ENCODE peak calls at places on chromosomes 5 and 9, in nine cellular contexts. One of them, this sample, is unnamed.

GRCh38 chr5:179380211-179381035 is 35.2 kb upstream of the ADAMTS2 start:
- DNase-seq in NCI-H460: no peak
- DNase-seq in RWPE1: no peak
- DNase-seq in GM20000: no peak
- DNase-seq in heart left ventricle: no peak
- DNase-seq in NCI-H2081 treated with DMSO at 0.1 percent for 48 hours: no peak
- DNase-seq in Daoy: no peak
- DNase-seq in COLO829: no peak
- DNase-seq in head of caudate nucleus: no peak
- DNase-seq in this sample: no peak

GRCh38 chr9:27487927-27488326 is 36.2 kb upstream of the IFNK start:
- DNase-seq in heart left ventricle: no peak
- DNase-seq in NCI-H2081 treated with DMSO at 0.1 percent for 48 hours: no peak
- DNase-seq in Daoy: no peak
- DNase-seq in COLO829: no peak
- DNase-seq in RWPE1: no peak
- DNase-seq in head of caudate nucleus: no peak
- DNase-seq in GM20000: no peak
- DNase-seq in NCI-H460: no peak
- DNase-seq in this sample: no peak

GRCh38 chr5:7850533-7851239 is at the start of gene CFAP90:
- DNase-seq in COLO829: no peak
- DNase-seq in head of caudate nucleus: peak; percentile 61
- DNase-seq in NCI-H2081 treated with DMSO at 0.1 percent for 48 hours: no peak
- DNase-seq in Daoy: peak; percentile 50
- DNase-seq in NCI-H460: peak; percentile 16
- DNase-seq in GM20000: peak; percentile 38
- DNase-seq in heart left ventricle: peak; percentile 42
- DNase-seq in RWPE1: no peak
- DNase-seq in this sample: peak; percentile 40

GRCh38 chr5:28430565-28431178 is 1392.3 kb upstream of the CDH9 start:
- DNase-seq in NCI-H2081 treated with DMSO at 0.1 percent for 48 hours: no peak
- DNase-seq in Daoy: no peak
- DNase-seq in COLO829: no peak
- DNase-seq in GM20000: no peak
- DNase-seq in head of caudate nucleus: no peak
- DNase-seq in RWPE1: no peak
- DNase-seq in heart left ventricle: no peak
- DNase-seq in NCI-H460: no peak
- DNase-seq in this sample: no peak

GRCh38 chr5:155471027-155471426 is 457.5 kb downstream of the KIF4B start:
- DNase-seq in heart left ventricle: no peak
- DNase-seq in RWPE1: no peak
- DNase-seq in head of caudate nucleus: no peak
- DNase-seq in COLO829: no peak
- DNase-seq in GM20000: no peak
- DNase-seq in NCI-H460: no peak
- DNase-seq in NCI-H2081 treated with DMSO at 0.1 percent for 48 hours: peak; percentile 36
- DNase-seq in Daoy: no peak
- DNase-seq in this sample: no peak

GRCh38 chr5:111461261-111461671 is 51.1 kb downstream of the STARD4 start:
- DNase-seq in heart left ventricle: no peak
- DNase-seq in GM20000: no peak
- DNase-seq in Daoy: peak; percentile 32
- DNase-seq in NCI-H2081 treated with DMSO at 0.1 percent for 48 hours: no peak
- DNase-seq in NCI-H460: peak; percentile 26
- DNase-seq in head of caudate nucleus: peak; percentile 66
- DNase-seq in COLO829: no peak
- DNase-seq in RWPE1: peak; percentile 62
- DNase-seq in this sample: no peak

GRCh38 chr9:18393340-18394130 is 80.4 kb upstream of the ADAMTSL1 start:
- DNase-seq in GM20000: no peak
- DNase-seq in NCI-H2081 treated with DMSO at 0.1 percent for 48 hours: peak; percentile 99
- DNase-seq in COLO829: peak; percentile 73
- DNase-seq in RWPE1: peak; percentile 82
- DNase-seq in heart left ventricle: peak; percentile 23
- DNase-seq in Daoy: peak; percentile 82
- DNase-seq in head of caudate nucleus: no peak
- DNase-seq in NCI-H460: peak; percentile 72
- DNase-seq in this sample: peak; percentile 56

GRCh38 chr5:132979367-132979935 is 16.0 kb upstream of the AFF4 start:
- DNase-seq in heart left ventricle: no peak
- DNase-seq in NCI-H460: no peak
- DNase-seq in COLO829: no peak
- DNase-seq in GM20000: no peak
- DNase-seq in RWPE1: peak; percentile 63
- DNase-seq in Daoy: peak; percentile 26
- DNase-seq in NCI-H2081 treated with DMSO at 0.1 percent for 48 hours: no peak
- DNase-seq in head of caudate nucleus: no peak
- DNase-seq in this sample: no peak

GRCh38 chr5:179008667-179009066 is 13.5 kb upstream of the GRM6 start:
- DNase-seq in COLO829: no peak
- DNase-seq in NCI-H2081 treated with DMSO at 0.1 percent for 48 hours: no peak
- DNase-seq in Daoy: no peak
- DNase-seq in head of caudate nucleus: no peak
- DNase-seq in RWPE1: no peak
- DNase-seq in heart left ventricle: no peak
- DNase-seq in NCI-H460: no peak
- DNase-seq in GM20000: no peak
- DNase-seq in this sample: no peak

GRCh38 chr5:107118184-107118902 is 552.4 kb downstream of the EFNA5 start:
- DNase-seq in RWPE1: no peak
- DNase-seq in Daoy: no peak
- DNase-seq in NCI-H2081 treated with DMSO at 0.1 percent for 48 hours: no peak
- DNase-seq in head of caudate nucleus: no peak
- DNase-seq in GM20000: no peak
- DNase-seq in heart left ventricle: no peak
- DNase-seq in COLO829: no peak
- DNase-seq in NCI-H460: no peak
- DNase-seq in this sample: no peak

GRCh38 chr5:146173597-146173996 is 8.9 kb downstream of the LARS1 start:
- DNase-seq in RWPE1: no peak
- DNase-seq in NCI-H2081 treated with DMSO at 0.1 percent for 48 hours: no peak
- DNase-seq in COLO829: no peak
- DNase-seq in heart left ventricle: no peak
- DNase-seq in NCI-H460: no peak
- DNase-seq in Daoy: no peak
- DNase-seq in GM20000: peak; percentile 44
- DNase-seq in head of caudate nucleus: no peak
- DNase-seq in this sample: no peak

GRCh38 chr5:154723740-154724505 is 31.3 kb upstream of the LARP1 start:
- DNase-seq in RWPE1: no peak
- DNase-seq in COLO829: no peak
- DNase-seq in NCI-H2081 treated with DMSO at 0.1 percent for 48 hours: no peak
- DNase-seq in NCI-H460: no peak
- DNase-seq in GM20000: no peak
- DNase-seq in Daoy: no peak
- DNase-seq in heart left ventricle: no peak
- DNase-seq in head of caudate nucleus: no peak
- DNase-seq in this sample: no peak

GRCh38 chr5:139038618-139039305 is 159.4 kb downstream of the SIL1 start:
- DNase-seq in NCI-H2081 treated with DMSO at 0.1 percent for 48 hours: no peak
- DNase-seq in head of caudate nucleus: no peak
- DNase-seq in COLO829: no peak
- DNase-seq in GM20000: no peak
- DNase-seq in Daoy: no peak
- DNase-seq in heart left ventricle: no peak
- DNase-seq in RWPE1: no peak
- DNase-seq in NCI-H460: no peak
- DNase-seq in this sample: no peak

GRCh38 chr9:12934515-12935301 is 159.9 kb downstream of the LURAP1L start:
- DNase-seq in NCI-H2081 treated with DMSO at 0.1 percent for 48 hours: no peak
- DNase-seq in COLO829: no peak
- DNase-seq in Daoy: peak; percentile 68
- DNase-seq in RWPE1: no peak
- DNase-seq in heart left ventricle: no peak
- DNase-seq in NCI-H460: no peak
- DNase-seq in GM20000: no peak
- DNase-seq in head of caudate nucleus: no peak
- DNase-seq in this sample: no peak

GRCh38 chr5:75686480-75686879 is 30.8 kb downstream of the POC5 start:
- DNase-seq in head of caudate nucleus: no peak
- DNase-seq in GM20000: no peak
- DNase-seq in RWPE1: no peak
- DNase-seq in Daoy: no peak
- DNase-seq in heart left ventricle: no peak
- DNase-seq in NCI-H460: no peak
- DNase-seq in COLO829: no peak
- DNase-seq in NCI-H2081 treated with DMSO at 0.1 percent for 48 hours: no peak
- DNase-seq in this sample: no peak

GRCh38 chr9:119252671-119253299 is 116.5 kb downstream of the BRINP1 start:
- DNase-seq in NCI-H460: no peak
- DNase-seq in head of caudate nucleus: no peak
- DNase-seq in NCI-H2081 treated with DMSO at 0.1 percent for 48 hours: no peak
- DNase-seq in GM20000: no peak
- DNase-seq in Daoy: no peak
- DNase-seq in heart left ventricle: no peak
- DNase-seq in COLO829: no peak
- DNase-seq in RWPE1: no peak
- DNase-seq in this sample: no peak

GRCh38 chr5:103582364-103582763 is 19.8 kb upstream of the NUDT12 start:
- DNase-seq in RWPE1: no peak
- DNase-seq in NCI-H460: peak; percentile 62
- DNase-seq in GM20000: no peak
- DNase-seq in Daoy: peak; percentile 42
- DNase-seq in COLO829: no peak
- DNase-seq in NCI-H2081 treated with DMSO at 0.1 percent for 48 hours: peak; percentile 15
- DNase-seq in head of caudate nucleus: peak; percentile 69
- DNase-seq in heart left ventricle: peak; percentile 19
- DNase-seq in this sample: peak; percentile 30

GRCh38 chr9:101311759-101312420 is 72.9 kb downstream of the BAAT start:
- DNase-seq in NCI-H2081 treated with DMSO at 0.1 percent for 48 hours: peak; percentile 36
- DNase-seq in GM20000: peak; percentile 54
- DNase-seq in COLO829: peak; percentile 82
- DNase-seq in NCI-H460: peak; percentile 87
- DNase-seq in head of caudate nucleus: no peak
- DNase-seq in heart left ventricle: no peak
- DNase-seq in RWPE1: peak; percentile 70
- DNase-seq in Daoy: peak; percentile 68
- DNase-seq in this sample: no peak

GRCh38 chr5:83342475-83342874 is 129.1 kb upstream of the VCAN start:
- DNase-seq in NCI-H460: no peak
- DNase-seq in RWPE1: no peak
- DNase-seq in GM20000: no peak
- DNase-seq in head of caudate nucleus: no peak
- DNase-seq in Daoy: no peak
- DNase-seq in NCI-H2081 treated with DMSO at 0.1 percent for 48 hours: no peak
- DNase-seq in COLO829: no peak
- DNase-seq in heart left ventricle: no peak
- DNase-seq in this sample: no peak

GRCh38 chr5:95281211-95281610 is 3.7 kb downstream of the MCTP1 start:
- DNase-seq in Daoy: peak; percentile 63
- DNase-seq in head of caudate nucleus: no peak
- DNase-seq in heart left ventricle: no peak
- DNase-seq in COLO829: peak; percentile 45
- DNase-seq in NCI-H2081 treated with DMSO at 0.1 percent for 48 hours: no peak
- DNase-seq in RWPE1: peak; percentile 48
- DNase-seq in GM20000: no peak
- DNase-seq in NCI-H460: no peak
- DNase-seq in this sample: no peak

GRCh38 chr5:53256746-53257145 is 147.2 kb upstream of the MOCS2 start:
- DNase-seq in COLO829: no peak
- DNase-seq in GM20000: no peak
- DNase-seq in RWPE1: peak; percentile 60
- DNase-seq in Daoy: peak; percentile 11
- DNase-seq in head of caudate nucleus: no peak
- DNase-seq in NCI-H460: no peak
- DNase-seq in heart left ventricle: no peak
- DNase-seq in NCI-H2081 treated with DMSO at 0.1 percent for 48 hours: no peak
- DNase-seq in this sample: no peak

GRCh38 chr5:143225511-143225910 is 178.0 kb downstream of the NR3C1 start:
- DNase-seq in NCI-H460: no peak
- DNase-seq in heart left ventricle: no peak
- DNase-seq in NCI-H2081 treated with DMSO at 0.1 percent for 48 hours: no peak
- DNase-seq in head of caudate nucleus: no peak
- DNase-seq in Daoy: no peak
- DNase-seq in GM20000: no peak
- DNase-seq in COLO829: no peak
- DNase-seq in RWPE1: no peak
- DNase-seq in this sample: no peak

GRCh38 chr9:18629136-18629535 is 155.2 kb downstream of the ADAMTSL1 start:
- DNase-seq in heart left ventricle: no peak
- DNase-seq in COLO829: no peak
- DNase-seq in GM20000: no peak
- DNase-seq in NCI-H460: no peak
- DNase-seq in NCI-H2081 treated with DMSO at 0.1 percent for 48 hours: no peak
- DNase-seq in head of caudate nucleus: no peak
- DNase-seq in RWPE1: no peak
- DNase-seq in Daoy: no peak
- DNase-seq in this sample: no peak

GRCh38 chr9:27528278-27528885 is 1.2 kb downstream of the MOB3B start:
- DNase-seq in RWPE1: peak; percentile 84
- DNase-seq in heart left ventricle: peak; percentile 78
- DNase-seq in Daoy: peak; percentile 84
- DNase-seq in GM20000: peak; percentile 67
- DNase-seq in head of caudate nucleus: peak; percentile 85
- DNase-seq in NCI-H460: no peak
- DNase-seq in NCI-H2081 treated with DMSO at 0.1 percent for 48 hours: no peak
- DNase-seq in COLO829: no peak
- DNase-seq in this sample: peak; percentile 85

GRCh38 chr5:60507687-60508086 is 192.3 kb downstream of the DEPDC1B start:
- DNase-seq in heart left ventricle: no peak
- DNase-seq in COLO829: no peak
- DNase-seq in Daoy: no peak
- DNase-seq in NCI-H460: no peak
- DNase-seq in GM20000: no peak
- DNase-seq in head of caudate nucleus: no peak
- DNase-seq in NCI-H2081 treated with DMSO at 0.1 percent for 48 hours: no peak
- DNase-seq in RWPE1: no peak
- DNase-seq in this sample: no peak

GRCh38 chr5:122076669-122077450 is 1.2 kb downstream of the LOX start:
- DNase-seq in NCI-H460: peak; percentile 58
- DNase-seq in NCI-H2081 treated with DMSO at 0.1 percent for 48 hours: no peak
- DNase-seq in GM20000: peak; percentile 72
- DNase-seq in head of caudate nucleus: peak; percentile 85
- DNase-seq in heart left ventricle: peak; percentile 73
- DNase-seq in COLO829: peak; percentile 14
- DNase-seq in RWPE1: peak; percentile 48
- DNase-seq in Daoy: peak; percentile 90
- DNase-seq in this sample: peak; percentile 83

GRCh38 chr5:173242079-173242478 is 7.1 kb upstream of the NKX2-5 start:
- DNase-seq in GM20000: no peak
- DNase-seq in head of caudate nucleus: no peak
- DNase-seq in COLO829: no peak
- DNase-seq in Daoy: no peak
- DNase-seq in heart left ventricle: no peak
- DNase-seq in NCI-H2081 treated with DMSO at 0.1 percent for 48 hours: no peak
- DNase-seq in RWPE1: no peak
- DNase-seq in NCI-H460: no peak
- DNase-seq in this sample: no peak

GRCh38 chr5:172093965-172094364 is 87.5 kb upstream of the FBXW11 start:
- DNase-seq in COLO829: no peak
- DNase-seq in NCI-H2081 treated with DMSO at 0.1 percent for 48 hours: no peak
- DNase-seq in Daoy: no peak
- DNase-seq in NCI-H460: no peak
- DNase-seq in GM20000: no peak
- DNase-seq in heart left ventricle: peak; percentile 80
- DNase-seq in RWPE1: no peak
- DNase-seq in head of caudate nucleus: no peak
- DNase-seq in this sample: no peak

GRCh38 chr5:114649878-114650277 is 288.0 kb downstream of the KCNN2 start:
- DNase-seq in NCI-H2081 treated with DMSO at 0.1 percent for 48 hours: no peak
- DNase-seq in head of caudate nucleus: no peak
- DNase-seq in Daoy: no peak
- DNase-seq in RWPE1: no peak
- DNase-seq in COLO829: no peak
- DNase-seq in NCI-H460: no peak
- DNase-seq in GM20000: no peak
- DNase-seq in heart left ventricle: no peak
- DNase-seq in this sample: no peak

GRCh38 chr5:89967806-89968444 is 441.6 kb downstream of the CETN3 start:
- DNase-seq in RWPE1: no peak
- DNase-seq in NCI-H2081 treated with DMSO at 0.1 percent for 48 hours: no peak
- DNase-seq in head of caudate nucleus: no peak
- DNase-seq in COLO829: peak; percentile 4
- DNase-seq in NCI-H460: no peak
- DNase-seq in heart left ventricle: no peak
- DNase-seq in GM20000: no peak
- DNase-seq in Daoy: peak; percentile 6
- DNase-seq in this sample: no peak

GRCh38 chr9:17462869-17463464 is 115.9 kb upstream of the SH3GL2 start:
- DNase-seq in NCI-H460: peak; percentile 33
- DNase-seq in head of caudate nucleus: peak; percentile 55
- DNase-seq in RWPE1: peak; percentile 18
- DNase-seq in Daoy: peak; percentile 13
- DNase-seq in heart left ventricle: no peak
- DNase-seq in GM20000: peak; percentile 13
- DNase-seq in COLO829: peak; percentile 12
- DNase-seq in NCI-H2081 treated with DMSO at 0.1 percent for 48 hours: peak; percentile 40
- DNase-seq in this sample: peak; percentile 35